ENCODE peak calls at places on chromosomes 13 and 19, in eight cellular contexts. One of them, this sample, is unnamed.

GRCh38 chr13:98939552-98940306 is 38.1 kb downstream of the DOCK9 start:
- DNase-seq in NCI-H187: no peak
- DNase-seq in AG04450: no peak
- DNase-seq in SK-N-SH: no peak
- DNase-seq in globus pallidus: no peak
- DNase-seq in T-cell: no peak
- DNase-seq in left lung: no peak
- DNase-seq in ACHN: no peak
- DNase-seq in this sample: no peak

GRCh38 chr19:29525901-29526729 is at the start of gene VSTM2B:
- DNase-seq in NCI-H187: no peak
- DNase-seq in AG04450: no peak
- DNase-seq in SK-N-SH: peak; percentile 54
- DNase-seq in globus pallidus: no peak
- DNase-seq in T-cell: no peak
- DNase-seq in left lung: no peak
- DNase-seq in ACHN: no peak
- DNase-seq in this sample: no peak

GRCh38 chr13:74098077-74098476 is 36.1 kb downstream of the KLF12 start:
- DNase-seq in NCI-H187: no peak
- DNase-seq in AG04450: no peak
- DNase-seq in SK-N-SH: no peak
- DNase-seq in globus pallidus: no peak
- DNase-seq in T-cell: no peak
- DNase-seq in left lung: no peak
- DNase-seq in ACHN: no peak
- DNase-seq in this sample: no peak

GRCh38 chr19:11387154-11388034 is 3.3 kb upstream of the EPOR start:
- DNase-seq in NCI-H187: no peak
- DNase-seq in AG04450: no peak
- DNase-seq in SK-N-SH: no peak
- DNase-seq in globus pallidus: no peak
- DNase-seq in T-cell: no peak
- DNase-seq in left lung: no peak
- DNase-seq in ACHN: no peak
- DNase-seq in this sample: no peak

GRCh38 chr19:48806518-48806817 is 4.4 kb downstream of the BCAT2 start:
- DNase-seq in NCI-H187: no peak
- DNase-seq in AG04450: no peak
- DNase-seq in SK-N-SH: peak; percentile 82
- DNase-seq in globus pallidus: no peak
- DNase-seq in T-cell: peak; percentile 42
- DNase-seq in left lung: no peak
- DNase-seq in ACHN: no peak
- DNase-seq in this sample: peak; percentile 52

GRCh38 chr13:35718084-35718483 is 241.6 kb upstream of the MAB21L1 start:
- DNase-seq in NCI-H187: no peak
- DNase-seq in AG04450: no peak
- DNase-seq in SK-N-SH: no peak
- DNase-seq in globus pallidus: no peak
- DNase-seq in T-cell: no peak
- DNase-seq in left lung: no peak
- DNase-seq in ACHN: no peak
- DNase-seq in this sample: no peak

GRCh38 chr19:41064974-41065569 is 23.2 kb upstream of the CYP2A13 start:
- DNase-seq in NCI-H187: no peak
- DNase-seq in AG04450: no peak
- DNase-seq in SK-N-SH: peak; percentile 10
- DNase-seq in globus pallidus: no peak
- DNase-seq in T-cell: no peak
- DNase-seq in left lung: no peak
- DNase-seq in ACHN: no peak
- DNase-seq in this sample: no peak

GRCh38 chr19:33702606-33703437 is 81.1 kb downstream of the CHST8 start:
- DNase-seq in NCI-H187: no peak
- DNase-seq in AG04450: no peak
- DNase-seq in SK-N-SH: peak; percentile 10
- DNase-seq in globus pallidus: no peak
- DNase-seq in T-cell: no peak
- DNase-seq in left lung: peak; percentile 14
- DNase-seq in ACHN: no peak
- DNase-seq in this sample: no peak

GRCh38 chr13:25687622-25688225 is 315.9 kb downstream of the ATP8A2 start:
- DNase-seq in NCI-H187: no peak
- DNase-seq in AG04450: no peak
- DNase-seq in SK-N-SH: no peak
- DNase-seq in globus pallidus: no peak
- DNase-seq in T-cell: no peak
- DNase-seq in left lung: no peak
- DNase-seq in ACHN: no peak
- DNase-seq in this sample: peak; percentile 16

GRCh38 chr19:29620931-29621351 is 14.9 kb downstream of the POP4 start:
- DNase-seq in NCI-H187: no peak
- DNase-seq in AG04450: no peak
- DNase-seq in SK-N-SH: no peak
- DNase-seq in globus pallidus: no peak
- DNase-seq in T-cell: no peak
- DNase-seq in left lung: no peak
- DNase-seq in ACHN: no peak
- DNase-seq in this sample: no peak

GRCh38 chr13:105035092-105035491 is 1500.4 kb downstream of the EFNB2 start:
- DNase-seq in NCI-H187: no peak
- DNase-seq in AG04450: no peak
- DNase-seq in SK-N-SH: peak; percentile 27
- DNase-seq in globus pallidus: no peak
- DNase-seq in T-cell: no peak
- DNase-seq in left lung: no peak
- DNase-seq in ACHN: no peak
- DNase-seq in this sample: no peak

GRCh38 chr13:41751277-41751676 is 209.6 kb downstream of the VWA8 start:
- DNase-seq in NCI-H187: no peak
- DNase-seq in AG04450: no peak
- DNase-seq in SK-N-SH: no peak
- DNase-seq in globus pallidus: no peak
- DNase-seq in T-cell: no peak
- DNase-seq in left lung: peak; percentile 36
- DNase-seq in ACHN: no peak
- DNase-seq in this sample: no peak

GRCh38 chr13:48775804-48776203 is 122.1 kb downstream of the CYSLTR2 start:
- DNase-seq in NCI-H187: no peak
- DNase-seq in AG04450: peak; percentile 87
- DNase-seq in SK-N-SH: no peak
- DNase-seq in globus pallidus: no peak
- DNase-seq in T-cell: no peak
- DNase-seq in left lung: no peak
- DNase-seq in ACHN: peak; percentile 6
- DNase-seq in this sample: no peak

GRCh38 chr13:41546372-41547252 is 89.3 kb downstream of the RGCC start:
- DNase-seq in NCI-H187: no peak
- DNase-seq in AG04450: peak; percentile 32
- DNase-seq in SK-N-SH: no peak
- DNase-seq in globus pallidus: peak; percentile 55
- DNase-seq in T-cell: no peak
- DNase-seq in left lung: no peak
- DNase-seq in ACHN: peak; percentile 51
- DNase-seq in this sample: no peak

GRCh38 chr19:49755956-49756355 is 7.2 kb downstream of the TSKS start:
- DNase-seq in NCI-H187: no peak
- DNase-seq in AG04450: no peak
- DNase-seq in SK-N-SH: no peak
- DNase-seq in globus pallidus: no peak
- DNase-seq in T-cell: no peak
- DNase-seq in left lung: no peak
- DNase-seq in ACHN: no peak
- DNase-seq in this sample: no peak

GRCh38 chr13:98910501-98910951 is 67.3 kb downstream of the DOCK9 start:
- DNase-seq in NCI-H187: no peak
- DNase-seq in AG04450: no peak
- DNase-seq in SK-N-SH: no peak
- DNase-seq in globus pallidus: no peak
- DNase-seq in T-cell: peak; percentile 4
- DNase-seq in left lung: no peak
- DNase-seq in ACHN: peak; percentile 32
- DNase-seq in this sample: no peak

GRCh38 chr19:5144545-5145179 is 175.7 kb downstream of the KDM4B start:
- DNase-seq in NCI-H187: no peak
- DNase-seq in AG04450: no peak
- DNase-seq in SK-N-SH: no peak
- DNase-seq in globus pallidus: no peak
- DNase-seq in T-cell: no peak
- DNase-seq in left lung: no peak
- DNase-seq in ACHN: no peak
- DNase-seq in this sample: peak; percentile 8

GRCh38 chr13:28429685-28430290 is 65.1 kb downstream of the FLT1 start:
- DNase-seq in NCI-H187: no peak
- DNase-seq in AG04450: no peak
- DNase-seq in SK-N-SH: no peak
- DNase-seq in globus pallidus: no peak
- DNase-seq in T-cell: no peak
- DNase-seq in left lung: no peak
- DNase-seq in ACHN: no peak
- DNase-seq in this sample: no peak

GRCh38 chr19:13096968-13097330 is 5.7 kb downstream of the LYL1 start:
- DNase-seq in NCI-H187: no peak
- DNase-seq in AG04450: no peak
- DNase-seq in SK-N-SH: no peak
- DNase-seq in globus pallidus: no peak
- DNase-seq in T-cell: no peak
- DNase-seq in left lung: no peak
- DNase-seq in ACHN: no peak
- DNase-seq in this sample: no peak

GRCh38 chr13:78958019-78958418 is 299.1 kb upstream of the OBI1 start:
- DNase-seq in NCI-H187: no peak
- DNase-seq in AG04450: no peak
- DNase-seq in SK-N-SH: no peak
- DNase-seq in globus pallidus: no peak
- DNase-seq in T-cell: no peak
- DNase-seq in left lung: no peak
- DNase-seq in ACHN: no peak
- DNase-seq in this sample: no peak

GRCh38 chr13:44426461-44426860 is 52.8 kb downstream of the SERP2 start:
- DNase-seq in NCI-H187: no peak
- DNase-seq in AG04450: no peak
- DNase-seq in SK-N-SH: no peak
- DNase-seq in globus pallidus: no peak
- DNase-seq in T-cell: no peak
- DNase-seq in left lung: no peak
- DNase-seq in ACHN: no peak
- DNase-seq in this sample: no peak

GRCh38 chr19:48196933-48197665 is 26.6 kb downstream of the ZSWIM9 start:
- DNase-seq in NCI-H187: no peak
- DNase-seq in AG04450: no peak
- DNase-seq in SK-N-SH: peak; percentile 25
- DNase-seq in globus pallidus: no peak
- DNase-seq in T-cell: no peak
- DNase-seq in left lung: no peak
- DNase-seq in ACHN: no peak
- DNase-seq in this sample: no peak

GRCh38 chr13:32577032-32577431 is 9.2 kb upstream of the PDS5B start:
- DNase-seq in NCI-H187: no peak
- DNase-seq in AG04450: no peak
- DNase-seq in SK-N-SH: no peak
- DNase-seq in globus pallidus: no peak
- DNase-seq in T-cell: no peak
- DNase-seq in left lung: no peak
- DNase-seq in ACHN: no peak
- DNase-seq in this sample: no peak

GRCh38 chr13:78607409-78608253 is 4.3 kb upstream of the POU4F1 start:
- DNase-seq in NCI-H187: no peak
- DNase-seq in AG04450: no peak
- DNase-seq in SK-N-SH: peak; percentile 45
- DNase-seq in globus pallidus: no peak
- DNase-seq in T-cell: no peak
- DNase-seq in left lung: no peak
- DNase-seq in ACHN: no peak
- DNase-seq in this sample: no peak

GRCh38 chr13:32228330-32229041 is 86.7 kb downstream of the ZAR1L start:
- DNase-seq in NCI-H187: no peak
- DNase-seq in AG04450: peak; percentile 46
- DNase-seq in SK-N-SH: no peak
- DNase-seq in globus pallidus: no peak
- DNase-seq in T-cell: no peak
- DNase-seq in left lung: no peak
- DNase-seq in ACHN: no peak
- DNase-seq in this sample: no peak

GRCh38 chr13:45682494-45683008 is 19.6 kb upstream of the CBY2 start:
- DNase-seq in NCI-H187: no peak
- DNase-seq in AG04450: no peak
- DNase-seq in SK-N-SH: no peak
- DNase-seq in globus pallidus: no peak
- DNase-seq in T-cell: no peak
- DNase-seq in left lung: no peak
- DNase-seq in ACHN: no peak
- DNase-seq in this sample: no peak

GRCh38 chr13:39130298-39130697 is 92.0 kb downstream of the NHLRC3 start:
- DNase-seq in NCI-H187: no peak
- DNase-seq in AG04450: no peak
- DNase-seq in SK-N-SH: no peak
- DNase-seq in globus pallidus: no peak
- DNase-seq in T-cell: no peak
- DNase-seq in left lung: no peak
- DNase-seq in ACHN: no peak
- DNase-seq in this sample: no peak

GRCh38 chr13:69545500-69546025 is 562.1 kb upstream of the ATXN8OS start:
- DNase-seq in NCI-H187: no peak
- DNase-seq in AG04450: no peak
- DNase-seq in SK-N-SH: no peak
- DNase-seq in globus pallidus: no peak
- DNase-seq in T-cell: no peak
- DNase-seq in left lung: no peak
- DNase-seq in ACHN: no peak
- DNase-seq in this sample: no peak

GRCh38 chr19:54451331-54451871 is 2.4 kb downstream of the LENG8 start:
- DNase-seq in NCI-H187: no peak
- DNase-seq in AG04450: no peak
- DNase-seq in SK-N-SH: no peak
- DNase-seq in globus pallidus: no peak
- DNase-seq in T-cell: no peak
- DNase-seq in left lung: peak; percentile 35
- DNase-seq in ACHN: no peak
- DNase-seq in this sample: no peak

GRCh38 chr13:111662451-111662850 is 342.0 kb downstream of the TEX29 start:
- DNase-seq in NCI-H187: no peak
- DNase-seq in AG04450: no peak
- DNase-seq in SK-N-SH: no peak
- DNase-seq in globus pallidus: no peak
- DNase-seq in T-cell: no peak
- DNase-seq in left lung: no peak
- DNase-seq in ACHN: no peak
- DNase-seq in this sample: no peak

GRCh38 chr13:32969516-32969941 is 46.7 kb upstream of the KL start:
- DNase-seq in NCI-H187: no peak
- DNase-seq in AG04450: peak; percentile 4
- DNase-seq in SK-N-SH: no peak
- DNase-seq in globus pallidus: no peak
- DNase-seq in T-cell: no peak
- DNase-seq in left lung: no peak
- DNase-seq in ACHN: peak; percentile 78
- DNase-seq in this sample: no peak

GRCh38 chr19:54674021-54674617 is 11.3 kb downstream of the LILRB4 start:
- DNase-seq in NCI-H187: no peak
- DNase-seq in AG04450: no peak
- DNase-seq in SK-N-SH: peak; percentile 24
- DNase-seq in globus pallidus: no peak
- DNase-seq in T-cell: no peak
- DNase-seq in left lung: no peak
- DNase-seq in ACHN: peak; percentile 37
- DNase-seq in this sample: no peak

GRCh38 chr13:70541451-70541850 is 433.2 kb upstream of the KLHL1 start:
- DNase-seq in NCI-H187: no peak
- DNase-seq in AG04450: no peak
- DNase-seq in SK-N-SH: no peak
- DNase-seq in globus pallidus: no peak
- DNase-seq in T-cell: no peak
- DNase-seq in left lung: no peak
- DNase-seq in ACHN: no peak
- DNase-seq in this sample: no peak

GRCh38 chr19:48403606-48404005 is 10.1 kb downstream of the GRIN2D start:
- DNase-seq in NCI-H187: no peak
- DNase-seq in AG04450: no peak
- DNase-seq in SK-N-SH: peak; percentile 91
- DNase-seq in globus pallidus: peak; percentile 39
- DNase-seq in T-cell: peak; percentile 59
- DNase-seq in left lung: no peak
- DNase-seq in ACHN: peak; percentile 57
- DNase-seq in this sample: no peak